ENCODE peak calls at places on chromosomes 12 and 14, in nine cellular contexts. Z is AG10803; Q is uterus; D is heart left ventricle; Y is K562; I is CD8-positive, alpha-beta T cell; A is colonic mucosa; U is nephron progenitor cell; R is astrocyte of the spinal cord. K is an unnamed sample.

GRCh38 chr12:122687091-122687490 is 16.1 kb downstream of the HCAR2 start:
- DNase-seq in I (no peak), A (peak), Q (no peak), Y (no peak), Z (peak), U (no peak), D (no peak), R (no peak), K (peak)

GRCh38 chr14:67738740-67739504 is 37.2 kb downstream of the RDH12 start:
- DNase-seq in Z (peak), I (no peak), Q (peak), D (peak), A (peak), U (no peak), R (peak), Y (peak), K (peak)

GRCh38 chr14:54686219-54686870 is 119.4 kb downstream of the SAMD4A start:
- DNase-seq in R (peak), D (peak), Q (peak), I (no peak), A (peak), Y (no peak), U (no peak), Z (peak), K (peak)

GRCh38 chr12:13205809-13206559 is 9.5 kb downstream of the EMP1 start:
- DNase-seq in U (no peak), Y (no peak), A (no peak), D (peak), Z (peak), R (peak), Q (no peak), I (no peak), K (peak)

GRCh38 chr12:49288922-49289555 is 5.9 kb upstream of the PRPH start:
- DNase-seq in A (no peak), Q (no peak), U (no peak), Y (no peak), I (no peak), R (no peak), D (no peak), Z (no peak), K (no peak)

GRCh38 chr14:81450100-81450531 is 50.0 kb upstream of the STON2 start:
- DNase-seq in Z (peak), I (no peak), Y (no peak), U (no peak), R (peak), D (peak), Q (peak), A (no peak), K (no peak)

GRCh38 chr14:94388027-94388895 is at the start of gene SERPINA1:
- DNase-seq in R (peak), D (no peak), U (no peak), Y (no peak), Z (no peak), A (no peak), I (no peak), Q (no peak), K (peak)

GRCh38 chr12:89451876-89452275 is 72.7 kb downstream of the GALNT4 start:
- DNase-seq in Q (peak), U (peak), Y (no peak), A (no peak), R (peak), I (no peak), D (peak), Z (peak), K (no peak)

GRCh38 chr14:66087231-66087630 is 398.9 kb upstream of the CCDC196 start:
- DNase-seq in D (no peak), U (no peak), I (no peak), Z (peak), A (no peak), R (peak), Y (no peak), Q (no peak), K (peak)

DNA sequence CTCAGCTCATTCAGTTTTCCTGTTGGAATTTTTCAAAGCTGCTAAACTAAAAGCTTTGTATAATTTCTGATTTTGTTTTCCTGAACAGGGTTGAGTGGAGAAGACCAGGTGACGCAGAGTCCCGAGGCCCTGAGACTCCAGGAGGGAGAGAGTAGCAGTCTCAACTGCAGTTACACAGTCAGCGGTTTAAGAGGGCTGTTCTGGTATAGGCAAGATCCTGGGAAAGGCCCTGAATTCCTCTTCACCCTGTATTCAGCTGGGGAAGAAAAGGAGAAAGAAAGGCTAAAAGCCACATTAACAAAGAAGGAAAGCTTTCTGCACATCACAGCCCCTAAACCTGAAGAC is 367.1 kb upstream of the OR4E1 start:
- DNase-seq in A (no peak), Y (no peak), U (no peak), Q (no peak), I (no peak), D (no peak), Z (no peak), R (no peak), K (no peak)
- TF ChIP-seq CTCF in A (no peak), Y (no peak), U (no peak), Q (no peak), I (no peak), D (no peak), Z (no peak), R (no peak), K (no peak)

GRCh38 chr14:106564058-106564643 is 1037.8 kb downstream of the TMEM121 start:
- DNase-seq in A (peak), R (no peak), Z (no peak), Q (no peak), U (no peak), D (no peak), I (peak), Y (peak), K (peak)

GRCh38 chr14:106556665-106557289 is 1030.4 kb downstream of the TMEM121 start:
- DNase-seq in A (peak), Y (peak), R (no peak), D (no peak), Z (no peak), U (no peak), I (peak), Q (no peak), K (peak)

DNA sequence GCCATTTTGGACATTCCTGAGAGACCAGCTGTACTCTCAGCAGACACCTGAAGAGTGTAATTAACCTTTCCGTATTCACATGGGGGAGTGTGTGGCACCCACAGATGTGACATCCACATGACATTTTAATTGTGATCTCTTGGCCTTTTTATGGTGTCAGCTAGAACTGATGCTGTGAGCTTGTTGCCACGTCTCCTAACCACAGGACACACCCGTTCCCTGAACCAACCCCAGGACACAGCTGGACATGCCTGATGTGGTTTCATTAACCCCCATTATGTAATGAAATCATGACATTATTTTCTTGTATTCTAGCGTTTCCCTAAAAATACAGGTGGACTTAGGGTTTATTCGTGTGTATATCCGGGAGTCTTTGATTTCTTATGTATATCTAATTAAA is 1036.1 kb downstream of the TMEM121 start:
- DNase-seq in D (no peak), A (no peak), Q (no peak), Y (no peak), Z (no peak), R (no peak), U (no peak), I (no peak), K (no peak)
- TF ChIP-seq CTCF in D (no peak), A (no peak), Q (no peak), Y (no peak), Z (no peak), R (no peak), U (no peak), I (no peak), K (no peak)

DNA sequence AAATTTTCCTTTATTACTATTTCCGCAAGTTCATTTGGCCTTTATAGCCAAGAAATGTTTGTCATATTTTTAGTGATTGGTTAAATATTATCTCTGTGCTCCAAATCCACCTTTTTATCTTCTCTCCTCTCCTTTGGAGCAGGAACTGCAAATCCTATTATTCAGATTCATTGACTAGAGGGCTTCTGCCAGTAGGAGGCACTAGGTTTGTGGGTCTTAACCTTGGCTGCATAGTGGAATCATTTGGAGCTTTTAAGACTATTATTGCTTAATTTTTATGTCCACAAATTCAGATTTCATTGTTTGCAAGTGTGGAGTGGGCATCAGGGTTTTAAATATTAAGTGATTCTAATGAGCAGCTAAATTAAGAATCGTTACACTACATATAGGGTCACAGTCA is 75.3 kb upstream of the SYT10 start:
- DNase-seq in D (no peak), Y (no peak), R (no peak), U (no peak), A (no peak), Q (no peak), Z (no peak), I (no peak), K (peak)
- TF ChIP-seq CTCF in D (no peak), Y (peak), R (no peak), U (peak), A (no peak), Q (no peak), Z (no peak), I (no peak), K (peak)

GRCh38 chr12:52874573-52875435 is 26.0 kb upstream of the KRT78 start:
- DNase-seq in Q (no peak), R (no peak), U (no peak), A (no peak), I (no peak), Y (no peak), Z (no peak), D (no peak), K (peak)

GRCh38 chr12:52878507-52879393 is 26.1 kb downstream of the KRT8 start:
- DNase-seq in A (no peak), U (no peak), R (no peak), Q (no peak), Y (no peak), Z (no peak), D (no peak), I (no peak), K (no peak)

GRCh38 chr12:52876371-52876770 is 27.6 kb upstream of the KRT78 start:
- DNase-seq in I (no peak), D (no peak), A (peak), R (no peak), Q (no peak), U (no peak), Z (no peak), Y (no peak), K (peak)

GRCh38 chr12:52877242-52877641 is 27.6 kb downstream of the KRT8 start:
- DNase-seq in I (no peak), R (no peak), U (no peak), A (no peak), D (no peak), Y (no peak), Q (no peak), Z (no peak), K (no peak)

GRCh38 chr12:52879394-52880351 is 25.2 kb downstream of the KRT8 start:
- DNase-seq in Y (peak), A (peak), U (peak), D (peak), R (peak), I (peak), Q (peak), Z (peak), K (peak)
- TF ChIP-seq CTCF in Y (peak), A (peak), U (peak), D (peak), R (peak), I (peak), Q (peak), Z (peak), K (peak)

K was measured in PC-3.